ENCODE peak calls at places on chromosomes 6 and 20, in seven cellular contexts. One of them, this sample, is unnamed.

GRCh38 chr6:139611327-139611958 is 237.0 kb upstream of the CITED2 start:
- DNase-seq in AG08396: no peak
- DNase-seq in activated CD4-positive, CD25-positive, alpha-beta regulatory T cell treated with anti-CD3 and anti-CD28 coated beads, Interleukin-2, amount 50 U/mL, for 72 hours: no peak
- DNase-seq in Kasumi-1: no peak
- DNase-seq in activated gamma-delta T cell treated with anti-CD3 and anti-CD28 coated beads, Interleukin-2, amount 50 U/mL, for 16 hours: no peak
- DNase-seq in HEK293T: no peak
- DNase-seq in Panc1: no peak
- DNase-seq in this sample: no peak

GRCh38 chr6:165641672-165642156 is 21.3 kb downstream of the PDE10A start:
- DNase-seq in activated gamma-delta T cell treated with anti-CD3 and anti-CD28 coated beads, Interleukin-2, amount 50 U/mL, for 16 hours: no peak
- DNase-seq in activated CD4-positive, CD25-positive, alpha-beta regulatory T cell treated with anti-CD3 and anti-CD28 coated beads, Interleukin-2, amount 50 U/mL, for 72 hours: no peak
- DNase-seq in AG08396: no peak
- DNase-seq in Panc1: no peak
- DNase-seq in Kasumi-1: no peak
- DNase-seq in HEK293T: no peak
- DNase-seq in this sample: no peak

GRCh38 chr20:58852559-58853271 is at the start of gene GNAS:
- DNase-seq in AG08396: peak
- DNase-seq in activated CD4-positive, CD25-positive, alpha-beta regulatory T cell treated with anti-CD3 and anti-CD28 coated beads, Interleukin-2, amount 50 U/mL, for 72 hours: peak
- DNase-seq in Panc1: no peak
- DNase-seq in Kasumi-1: no peak
- DNase-seq in activated gamma-delta T cell treated with anti-CD3 and anti-CD28 coated beads, Interleukin-2, amount 50 U/mL, for 16 hours: no peak
- DNase-seq in HEK293T: no peak
- DNase-seq in this sample: no peak

GRCh38 chr6:129598244-129599187 is 111.5 kb downstream of the ARHGAP18 start:
- DNase-seq in Kasumi-1: peak
- DNase-seq in AG08396: peak
- DNase-seq in activated gamma-delta T cell treated with anti-CD3 and anti-CD28 coated beads, Interleukin-2, amount 50 U/mL, for 16 hours: no peak
- DNase-seq in Panc1: peak
- DNase-seq in HEK293T: peak
- DNase-seq in activated CD4-positive, CD25-positive, alpha-beta regulatory T cell treated with anti-CD3 and anti-CD28 coated beads, Interleukin-2, amount 50 U/mL, for 72 hours: no peak
- DNase-seq in this sample: no peak

GRCh38 chr6:11248974-11249761 is 16.7 kb upstream of the NEDD9 start:
- DNase-seq in AG08396: no peak
- DNase-seq in Panc1: no peak
- DNase-seq in Kasumi-1: no peak
- DNase-seq in HEK293T: no peak
- DNase-seq in activated gamma-delta T cell treated with anti-CD3 and anti-CD28 coated beads, Interleukin-2, amount 50 U/mL, for 16 hours: no peak
- DNase-seq in activated CD4-positive, CD25-positive, alpha-beta regulatory T cell treated with anti-CD3 and anti-CD28 coated beads, Interleukin-2, amount 50 U/mL, for 72 hours: no peak
- DNase-seq in this sample: no peak

GRCh38 chr20:19926581-19926980 is 90.6 kb upstream of the NAA20 start:
- DNase-seq in activated CD4-positive, CD25-positive, alpha-beta regulatory T cell treated with anti-CD3 and anti-CD28 coated beads, Interleukin-2, amount 50 U/mL, for 72 hours: no peak
- DNase-seq in HEK293T: no peak
- DNase-seq in activated gamma-delta T cell treated with anti-CD3 and anti-CD28 coated beads, Interleukin-2, amount 50 U/mL, for 16 hours: no peak
- DNase-seq in Panc1: no peak
- DNase-seq in AG08396: no peak
- DNase-seq in Kasumi-1: no peak
- DNase-seq in this sample: no peak

GRCh38 chr6:159180001-159180400 is 10.8 kb downstream of the FNDC1 start:
- DNase-seq in activated gamma-delta T cell treated with anti-CD3 and anti-CD28 coated beads, Interleukin-2, amount 50 U/mL, for 16 hours: no peak
- DNase-seq in Panc1: no peak
- DNase-seq in AG08396: no peak
- DNase-seq in activated CD4-positive, CD25-positive, alpha-beta regulatory T cell treated with anti-CD3 and anti-CD28 coated beads, Interleukin-2, amount 50 U/mL, for 72 hours: no peak
- DNase-seq in Kasumi-1: no peak
- DNase-seq in HEK293T: no peak
- DNase-seq in this sample: no peak

GRCh38 chr6:36263390-36263789 is 6.5 kb upstream of the PNPLA1 start:
- DNase-seq in AG08396: no peak
- DNase-seq in activated CD4-positive, CD25-positive, alpha-beta regulatory T cell treated with anti-CD3 and anti-CD28 coated beads, Interleukin-2, amount 50 U/mL, for 72 hours: no peak
- DNase-seq in activated gamma-delta T cell treated with anti-CD3 and anti-CD28 coated beads, Interleukin-2, amount 50 U/mL, for 16 hours: no peak
- DNase-seq in Panc1: no peak
- DNase-seq in Kasumi-1: no peak
- DNase-seq in HEK293T: no peak
- DNase-seq in this sample: no peak

GRCh38 chr6:21383499-21384085 is 210.0 kb upstream of the SOX4 start:
- DNase-seq in activated CD4-positive, CD25-positive, alpha-beta regulatory T cell treated with anti-CD3 and anti-CD28 coated beads, Interleukin-2, amount 50 U/mL, for 72 hours: no peak
- DNase-seq in HEK293T: no peak
- DNase-seq in Kasumi-1: no peak
- DNase-seq in Panc1: no peak
- DNase-seq in AG08396: no peak
- DNase-seq in activated gamma-delta T cell treated with anti-CD3 and anti-CD28 coated beads, Interleukin-2, amount 50 U/mL, for 16 hours: no peak
- DNase-seq in this sample: no peak

GRCh38 chr6:117958536-117958935 is 51.5 kb downstream of the SLC35F1 start:
- DNase-seq in activated gamma-delta T cell treated with anti-CD3 and anti-CD28 coated beads, Interleukin-2, amount 50 U/mL, for 16 hours: no peak
- DNase-seq in activated CD4-positive, CD25-positive, alpha-beta regulatory T cell treated with anti-CD3 and anti-CD28 coated beads, Interleukin-2, amount 50 U/mL, for 72 hours: no peak
- DNase-seq in AG08396: no peak
- DNase-seq in HEK293T: no peak
- DNase-seq in Panc1: no peak
- DNase-seq in Kasumi-1: no peak
- DNase-seq in this sample: no peak

GRCh38 chr20:44706371-44707258 is 8.6 kb upstream of the CCN5 start:
- DNase-seq in activated gamma-delta T cell treated with anti-CD3 and anti-CD28 coated beads, Interleukin-2, amount 50 U/mL, for 16 hours: no peak
- DNase-seq in Kasumi-1: no peak
- DNase-seq in AG08396: no peak
- DNase-seq in activated CD4-positive, CD25-positive, alpha-beta regulatory T cell treated with anti-CD3 and anti-CD28 coated beads, Interleukin-2, amount 50 U/mL, for 72 hours: no peak
- DNase-seq in Panc1: no peak
- DNase-seq in HEK293T: no peak
- DNase-seq in this sample: no peak

GRCh38 chr6:2630362-2630761 is 120.4 kb downstream of the MYLK4 start:
- DNase-seq in HEK293T: no peak
- DNase-seq in activated CD4-positive, CD25-positive, alpha-beta regulatory T cell treated with anti-CD3 and anti-CD28 coated beads, Interleukin-2, amount 50 U/mL, for 72 hours: no peak
- DNase-seq in Kasumi-1: no peak
- DNase-seq in AG08396: peak
- DNase-seq in activated gamma-delta T cell treated with anti-CD3 and anti-CD28 coated beads, Interleukin-2, amount 50 U/mL, for 16 hours: no peak
- DNase-seq in Panc1: peak
- DNase-seq in this sample: no peak

GRCh38 chr6:106397441-106397840 is 36.9 kb downstream of the CRYBG1 start:
- DNase-seq in AG08396: no peak
- DNase-seq in activated CD4-positive, CD25-positive, alpha-beta regulatory T cell treated with anti-CD3 and anti-CD28 coated beads, Interleukin-2, amount 50 U/mL, for 72 hours: no peak
- DNase-seq in Panc1: no peak
- DNase-seq in HEK293T: no peak
- DNase-seq in activated gamma-delta T cell treated with anti-CD3 and anti-CD28 coated beads, Interleukin-2, amount 50 U/mL, for 16 hours: no peak
- DNase-seq in Kasumi-1: no peak
- DNase-seq in this sample: no peak

GRCh38 chr6:135008072-135008940 is 46.3 kb downstream of the HBS1L start:
- DNase-seq in activated CD4-positive, CD25-positive, alpha-beta regulatory T cell treated with anti-CD3 and anti-CD28 coated beads, Interleukin-2, amount 50 U/mL, for 72 hours: no peak
- DNase-seq in AG08396: no peak
- DNase-seq in Kasumi-1: no peak
- DNase-seq in HEK293T: no peak
- DNase-seq in Panc1: no peak
- DNase-seq in activated gamma-delta T cell treated with anti-CD3 and anti-CD28 coated beads, Interleukin-2, amount 50 U/mL, for 16 hours: no peak
- DNase-seq in this sample: no peak

GRCh38 chr6:147117580-147117979 is 86.6 kb upstream of the STXBP5 start:
- DNase-seq in HEK293T: no peak
- DNase-seq in AG08396: peak
- DNase-seq in activated CD4-positive, CD25-positive, alpha-beta regulatory T cell treated with anti-CD3 and anti-CD28 coated beads, Interleukin-2, amount 50 U/mL, for 72 hours: no peak
- DNase-seq in Panc1: no peak
- DNase-seq in Kasumi-1: no peak
- DNase-seq in activated gamma-delta T cell treated with anti-CD3 and anti-CD28 coated beads, Interleukin-2, amount 50 U/mL, for 16 hours: no peak
- DNase-seq in this sample: no peak

GRCh38 chr6:79385893-79386292 is 151.3 kb downstream of the LCA5 start:
- DNase-seq in AG08396: no peak
- DNase-seq in activated CD4-positive, CD25-positive, alpha-beta regulatory T cell treated with anti-CD3 and anti-CD28 coated beads, Interleukin-2, amount 50 U/mL, for 72 hours: no peak
- DNase-seq in Panc1: no peak
- DNase-seq in HEK293T: no peak
- DNase-seq in Kasumi-1: no peak
- DNase-seq in activated gamma-delta T cell treated with anti-CD3 and anti-CD28 coated beads, Interleukin-2, amount 50 U/mL, for 16 hours: no peak
- DNase-seq in this sample: no peak

GRCh38 chr6:124962617-124963415 is 579 bp downstream of the RNF217 start:
- DNase-seq in Kasumi-1: peak
- DNase-seq in AG08396: peak
- DNase-seq in activated gamma-delta T cell treated with anti-CD3 and anti-CD28 coated beads, Interleukin-2, amount 50 U/mL, for 16 hours: no peak
- DNase-seq in Panc1: no peak
- DNase-seq in activated CD4-positive, CD25-positive, alpha-beta regulatory T cell treated with anti-CD3 and anti-CD28 coated beads, Interleukin-2, amount 50 U/mL, for 72 hours: no peak
- DNase-seq in HEK293T: peak
- DNase-seq in this sample: no peak

GRCh38 chr6:84018453-84019061 is 15.0 kb upstream of the MRAP2 start:
- DNase-seq in Panc1: no peak
- DNase-seq in Kasumi-1: no peak
- DNase-seq in activated gamma-delta T cell treated with anti-CD3 and anti-CD28 coated beads, Interleukin-2, amount 50 U/mL, for 16 hours: no peak
- DNase-seq in activated CD4-positive, CD25-positive, alpha-beta regulatory T cell treated with anti-CD3 and anti-CD28 coated beads, Interleukin-2, amount 50 U/mL, for 72 hours: no peak
- DNase-seq in AG08396: no peak
- DNase-seq in HEK293T: no peak
- DNase-seq in this sample: no peak

GRCh38 chr6:34447915-34448314 is 18.0 kb upstream of the PACSIN1 start:
- DNase-seq in activated CD4-positive, CD25-positive, alpha-beta regulatory T cell treated with anti-CD3 and anti-CD28 coated beads, Interleukin-2, amount 50 U/mL, for 72 hours: no peak
- DNase-seq in Panc1: no peak
- DNase-seq in activated gamma-delta T cell treated with anti-CD3 and anti-CD28 coated beads, Interleukin-2, amount 50 U/mL, for 16 hours: no peak
- DNase-seq in AG08396: no peak
- DNase-seq in HEK293T: no peak
- DNase-seq in Kasumi-1: no peak
- DNase-seq in this sample: no peak

GRCh38 chr20:58710481-58711265 is 18.1 kb downstream of the NPEPL1 start:
- DNase-seq in HEK293T: no peak
- DNase-seq in activated gamma-delta T cell treated with anti-CD3 and anti-CD28 coated beads, Interleukin-2, amount 50 U/mL, for 16 hours: no peak
- DNase-seq in activated CD4-positive, CD25-positive, alpha-beta regulatory T cell treated with anti-CD3 and anti-CD28 coated beads, Interleukin-2, amount 50 U/mL, for 72 hours: peak
- DNase-seq in Panc1: no peak
- DNase-seq in AG08396: peak
- DNase-seq in Kasumi-1: no peak
- DNase-seq in this sample: peak

GRCh38 chr20:25178563-25179438 is 16.7 kb upstream of the ENTPD6 start:
- DNase-seq in AG08396: peak
- DNase-seq in Panc1: peak
- DNase-seq in activated CD4-positive, CD25-positive, alpha-beta regulatory T cell treated with anti-CD3 and anti-CD28 coated beads, Interleukin-2, amount 50 U/mL, for 72 hours: no peak
- DNase-seq in Kasumi-1: peak
- DNase-seq in HEK293T: peak
- DNase-seq in activated gamma-delta T cell treated with anti-CD3 and anti-CD28 coated beads, Interleukin-2, amount 50 U/mL, for 16 hours: no peak
- DNase-seq in this sample: no peak

This sample was measured in stimulated activated effector memory CD8-positive, alpha-beta T cell treated with anti-CD3 and anti-CD28 coated beads, Interleukin-12 subunit alpha, Interleukin-12 subunit beta, amount 100 ng/mL, for 72 hours.